ENCODE peak calls at places on chromosome 14, in seven cellular contexts. Q is GOT3; O is left ventricle myocardium inferior; F is ELR; G is nephron progenitor cell; W is stimulated activated CD4-positive, alpha-beta T cell treated with anti-CD3 and anti-CD28 coated beads, Interleukin-1b, Interleukin-23, amount 100 ng/mL, for 1 hour; X is neural progenitor cell. J is an unnamed sample.

GRCh38 chr14:100617715-100618693 is 30.8 kb upstream of the BEGAIN start:
- DNase-seq in F (no peak), W (no peak), O (peak), G (no peak), Q (no peak), X (no peak), J (no peak)

GRCh38 chr14:49882826-49883694 is 9.8 kb upstream of the ARF6 start:
- DNase-seq in O (no peak), F (peak), G (no peak), Q (no peak), W (no peak), X (no peak), J (peak)

GRCh38 chr14:69237584-69237983 is 22.4 kb upstream of the GALNT16 start:
- DNase-seq in W (no peak), F (no peak), O (no peak), X (no peak), Q (no peak), G (no peak), J (no peak)

GRCh38 chr14:78075033-78075432 is 95.1 kb upstream of the NRXN3 start:
- DNase-seq in G (no peak), O (no peak), Q (no peak), F (no peak), W (no peak), X (no peak), J (no peak)

GRCh38 chr14:44462372-44462771 is 44.7 kb downstream of the FSCB start:
- DNase-seq in F (no peak), G (no peak), X (no peak), Q (no peak), O (no peak), W (no peak), J (no peak)

GRCh38 chr14:24959791-24960331 is 90.1 kb downstream of the STXBP6 start:
- DNase-seq in Q (no peak), F (no peak), X (no peak), W (no peak), O (no peak), G (no peak), J (no peak)

GRCh38 chr14:20873370-20874177 is 17.6 kb upstream of the RNASE3 start:
- DNase-seq in W (peak), X (peak), Q (no peak), G (peak), F (peak), O (peak), J (peak)

GRCh38 chr14:105685003-105685402 is 158.6 kb downstream of the TMEM121 start:
- DNase-seq in W (no peak), Q (no peak), F (no peak), O (no peak), G (no peak), X (no peak), J (no peak)

GRCh38 chr14:60845523-60845922 is 111.0 kb downstream of the MNAT1 start:
- DNase-seq in F (no peak), O (no peak), X (no peak), Q (no peak), W (no peak), G (no peak), J (no peak)

GRCh38 chr14:64388533-64389243 is 535 bp downstream of the MTHFD1 start:
- DNase-seq in G (peak), F (peak), W (no peak), Q (no peak), X (peak), O (peak), J (peak)

J was measured in HT1080.